ENCODE peak calls at places on chromosomes 11 and 22, in four cellular contexts. W is H1, K is A549, M is HepG2. P is an unnamed sample.

GRCh38 chr11:130391692-130392091 is 36.7 kb downstream of the ADAMTS8 start:
- DNase-seq in W (no peak), K (no peak), M (no peak), P (no peak)

GRCh38 chr11:75004215-75004614 is 15.5 kb downstream of the NEU3 start:
- DNase-seq in W (no peak), K (no peak), M (no peak), P (no peak)

GRCh38 chr22:17957683-17958082 is 66.7 kb downstream of the MICAL3 start:
- DNase-seq in W (no peak), K (no peak), M (no peak), P (no peak)

GRCh38 chr11:126601136-126601535 is 245.7 kb downstream of the ST3GAL4 start:
- DNase-seq in W (no peak), K (no peak), M (no peak), P (no peak)

GRCh38 chr11:124069429-124070401 is 28.6 kb upstream of the OR10G7 start:
- DNase-seq in W (peak; percentile 77), K (peak; percentile 53), M (peak; percentile 42), P (peak; percentile 90)

GRCh38 chr22:44703269-44703870 is 1.4 kb downstream of the PRR5 start:
- DNase-seq in W (no peak), K (no peak), M (no peak), P (no peak)

GRCh38 chr11:102794382-102794781 is 3.6 kb downstream of the MMP1 start:
- DNase-seq in W (peak; percentile 58), K (peak; percentile 47), M (peak; percentile 44), P (peak; percentile 22)

GRCh38 chr11:94271885-94272372 is 32.5 kb upstream of the IZUMO1R start:
- DNase-seq in W (no peak), K (no peak), M (no peak), P (no peak)

GRCh38 chr22:28930357-28931007 is 47.1 kb downstream of the ZNRF3 start:
- DNase-seq in W (no peak), K (no peak), M (no peak), P (no peak)

GRCh38 chr22:44100411-44100810 is 76.3 kb downstream of the PARVB start:
- DNase-seq in W (no peak), K (no peak), M (no peak), P (no peak)

GRCh38 chr22:39435616-39436015 is 21.2 kb upstream of the MGAT3 start:
- DNase-seq in W (no peak), K (no peak), M (no peak), P (no peak)

GRCh38 chr11:118522571-118523072 is 4.7 kb upstream of the TTC36 start:
- DNase-seq in W (no peak), K (peak; percentile 42), M (peak; percentile 35), P (peak; percentile 42)

GRCh38 chr11:45596571-45596970 is 68.9 kb downstream of the CHST1 start:
- DNase-seq in W (no peak), K (no peak), M (no peak), P (no peak)

GRCh38 chr11:120391297-120391696 is 55.1 kb downstream of the ARHGEF12 start:
- DNase-seq in W (no peak), K (no peak), M (peak; percentile 92), P (no peak)
- TF ChIP-seq CEBPB in W (no peak), K (no peak), M (no peak), P (no peak)

GRCh38 chr22:23538502-23538860 is 41.6 kb downstream of the IGLL1 start:
- DNase-seq in W (no peak), K (no peak), M (no peak), P (peak; percentile 2)

GRCh38 chr22:23537421-23537820 is 42.7 kb downstream of the IGLL1 start:
- DNase-seq in W (no peak), K (no peak), M (no peak), P (no peak)

GRCh38 chr22:23542933-23543332 is 37.2 kb downstream of the IGLL1 start:
- DNase-seq in W (no peak), K (no peak), M (no peak), P (no peak)

GRCh38 chr22:23536821-23537345 is 43.2 kb downstream of the IGLL1 start:
- DNase-seq in W (no peak), K (no peak), M (no peak), P (no peak)

DNA sequence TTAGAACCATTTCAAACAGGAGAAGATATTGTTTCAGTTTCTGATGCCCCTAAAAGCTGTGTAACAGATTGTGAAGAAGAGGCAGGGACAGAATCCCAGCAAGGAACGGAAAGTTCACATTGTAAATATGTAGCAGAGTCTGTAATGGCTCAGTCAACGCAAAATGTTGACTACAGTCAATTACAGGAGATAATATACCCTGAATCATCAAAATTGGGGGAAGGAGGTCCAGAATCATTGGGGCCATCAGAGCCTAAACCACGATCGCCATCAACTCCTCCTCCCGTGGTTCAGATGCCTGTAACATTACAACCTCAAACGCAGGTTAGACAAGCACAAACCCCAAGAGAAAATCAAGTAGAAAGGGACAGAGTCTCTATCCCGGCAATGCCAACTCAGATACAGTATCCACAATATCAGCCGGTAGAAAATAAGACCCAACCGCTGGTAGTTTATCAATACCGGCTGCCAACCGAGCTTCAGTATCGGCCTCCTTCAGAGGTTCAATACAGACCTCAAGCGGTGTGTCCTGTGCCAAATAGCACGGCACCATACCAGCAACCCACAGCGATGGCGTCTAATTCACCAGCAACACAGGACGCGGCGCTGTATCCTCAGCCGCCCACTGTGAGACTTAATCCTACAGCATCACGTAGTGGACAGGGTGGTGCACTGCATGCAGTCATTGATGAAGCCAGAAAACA is 40.8 kb downstream of the IGLL1 start:
- DNase-seq in W (peak; percentile 82), K (peak; percentile 88), M (peak; percentile 79), P (peak; percentile 43)
- TF ChIP-seq PHF8 in W (no peak), K (no peak), M (no peak), P (peak; percentile 16)

DNA sequence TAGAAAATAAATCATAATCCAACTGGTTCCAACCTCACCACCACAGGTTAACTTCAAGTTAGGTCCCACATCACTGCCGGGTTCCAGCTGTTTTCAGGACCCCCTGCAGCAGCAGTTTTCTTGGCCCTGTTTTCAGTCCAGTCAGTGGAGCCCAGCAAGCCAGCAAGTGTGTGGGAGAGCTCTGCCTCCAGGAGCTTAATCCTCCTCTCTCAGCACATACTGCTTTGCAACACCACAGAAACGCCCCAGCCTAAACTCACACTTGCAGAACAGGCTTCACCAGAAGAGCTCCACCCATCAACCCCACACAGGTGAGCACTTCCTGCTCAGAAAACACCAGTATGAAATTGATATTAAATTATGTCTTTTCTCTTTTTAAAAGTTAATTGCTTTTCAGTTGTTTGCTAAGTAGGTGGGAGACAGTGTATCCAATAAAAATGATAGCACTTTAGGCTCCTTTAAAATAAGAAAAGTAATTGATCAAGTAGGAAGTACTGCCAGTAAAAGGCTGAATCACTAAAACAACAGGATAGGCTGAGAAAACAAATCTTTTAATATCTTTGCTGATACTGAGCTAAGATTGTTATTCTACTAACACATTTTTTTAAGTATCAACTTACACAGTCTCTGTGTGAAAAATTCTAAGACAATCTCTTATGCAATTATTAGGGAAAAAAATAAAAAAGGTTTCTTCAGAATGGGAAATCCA is 81.5 kb upstream of the TP53AIP1 start:
- DNase-seq in W (peak; percentile 55), K (no peak), M (no peak), P (no peak)
- TF ChIP-seq CEBPB in W (no peak), K (no peak), M (no peak), P (no peak)

GRCh38 chr11:86941077-86941870 is 13.9 kb downstream of the FZD4 start:
- DNase-seq in W (no peak), K (no peak), M (peak; percentile 95), P (no peak)

GRCh38 chr11:86938900-86939880 is 16.0 kb downstream of the FZD4 start:
- DNase-seq in W (no peak), K (peak; percentile 50), M (peak; percentile 65), P (peak; percentile 43)

GRCh38 chr11:86941871-86942208 is 13.4 kb downstream of the FZD4 start:
- DNase-seq in W (no peak), K (no peak), M (no peak), P (no peak)

GRCh38 chr11:86938203-86938899 is 16.8 kb downstream of the FZD4 start:
- DNase-seq in W (no peak), K (no peak), M (no peak), P (peak; percentile 55)

DNA sequence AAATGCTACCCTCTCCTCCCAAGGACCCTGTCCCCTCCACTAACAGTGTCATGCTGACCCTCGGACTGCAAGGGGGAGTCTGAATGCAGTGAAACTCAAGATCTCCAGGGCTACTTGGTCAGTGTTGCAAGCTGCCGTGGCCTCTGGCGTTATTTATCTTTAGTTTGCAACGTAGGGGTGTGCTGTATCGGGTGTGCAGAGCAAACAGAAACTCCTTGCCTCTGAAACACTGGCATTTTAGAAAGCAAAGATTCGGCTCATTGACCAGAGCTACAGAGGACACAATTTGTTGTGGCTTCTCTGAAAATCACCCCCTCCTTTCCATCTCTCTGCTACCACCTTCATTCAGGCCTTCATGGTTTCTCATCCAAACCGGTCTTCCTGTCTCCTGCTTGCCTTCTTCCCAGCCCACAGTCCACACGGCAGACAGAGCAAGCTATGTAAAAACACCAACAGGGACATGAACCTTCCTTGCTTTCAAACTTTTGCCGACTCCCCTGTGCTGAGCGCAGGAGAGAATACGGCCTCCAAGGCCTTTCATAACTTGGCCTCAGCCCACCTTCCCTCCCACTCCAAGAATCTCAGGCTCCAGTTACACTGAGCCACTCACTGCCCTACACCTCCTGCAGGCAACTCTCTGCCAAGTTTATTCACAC is 14.9 kb downstream of the FZD4 start:
- DNase-seq in W (no peak), K (no peak), M (peak; percentile 74), P (peak; percentile 31)
- TF ChIP-seq PHF8 in W (no peak), K (no peak), M (peak; percentile 58), P (peak; percentile 34)

DNA sequence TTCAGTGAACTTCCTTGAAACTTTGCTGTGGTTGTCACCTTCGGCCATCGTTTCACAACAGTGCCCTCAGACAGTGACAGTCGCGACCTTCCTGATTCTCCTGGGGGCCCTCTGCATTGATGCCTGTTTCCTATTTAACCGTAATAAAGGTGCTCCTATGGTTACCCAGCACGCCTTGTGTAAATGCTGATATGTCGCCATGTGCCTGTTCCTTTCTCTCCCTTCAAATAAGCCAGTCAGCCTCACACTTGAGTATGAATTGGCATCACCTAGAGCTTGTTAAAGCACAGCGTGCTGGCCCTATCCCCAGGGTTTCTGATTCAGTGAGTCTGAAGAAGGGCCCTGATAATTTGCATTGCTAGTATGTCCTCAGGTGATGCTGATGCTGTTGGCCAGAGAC is 104.8 kb downstream of the MICAL2 start:
- DNase-seq in W (no peak), K (no peak), M (no peak), P (no peak)
- TF ChIP-seq CEBPB in W (no peak), K (no peak), M (no peak), P (no peak)

GRCh38 chr11:83971063-83971462 is 684.9 kb upstream of the CCDC90B start:
- DNase-seq in W (no peak), K (no peak), M (no peak), P (no peak)
- TF ChIP-seq PHF8 in W (no peak), K (no peak), M (no peak), P (no peak)

GRCh38 chr22:46477967-46478635 is 59.3 kb downstream of the CELSR1 start:
- DNase-seq in W (no peak), K (no peak), M (no peak), P (no peak)
- TF ChIP-seq CEBPB in W (no peak), K (no peak), M (no peak), P (no peak)

GRCh38 chr22:32617271-32617670 is 142.7 kb downstream of the FBXO7 start:
- DNase-seq in W (no peak), K (no peak), M (no peak), P (no peak)
- TF ChIP-seq PHF8 in W (no peak), K (no peak), M (no peak), P (no peak)

DNA sequence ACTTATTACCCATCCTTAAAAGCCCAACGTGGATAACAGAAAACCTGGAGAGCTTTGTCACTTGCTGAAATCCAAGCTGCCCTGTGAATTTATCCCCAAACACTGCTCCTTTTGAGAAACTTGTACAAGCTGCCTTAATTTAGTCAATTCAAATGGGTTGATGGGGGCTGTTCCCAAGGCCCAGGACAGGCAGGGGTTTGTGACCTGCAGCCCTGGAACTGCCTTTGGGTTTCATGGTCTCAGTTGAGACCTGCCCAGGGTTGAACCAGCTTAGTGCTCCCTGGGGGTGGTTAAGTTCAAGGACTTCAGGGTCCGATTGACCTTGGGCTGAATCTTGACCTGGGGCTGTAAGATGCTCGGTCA is 112.1 kb upstream of the OR4B1 start:
- DNase-seq in W (no peak), K (no peak), M (no peak), P (no peak)
- TF ChIP-seq CEBPB in W (no peak), K (no peak), M (no peak), P (no peak)

P was measured in K562.